ENCODE peak calls at places on chromosomes 5 and 9, in four cellular contexts. M is GM23338, X is GM06990, B is Panc1. E is an unnamed sample. For H3K27me3, the result is how much of the 10 kb centered on the place peaks cover.

GRCh38 chr5:146620031-146620662 is 104.2 kb upstream of the GPR151 start:
- DNase-seq in X (no peak), M (no peak), B (no peak), E (no peak)

GRCh38 chr9:98149422-98149821 is 30.4 kb upstream of the TRIM14 start:
- DNase-seq in X (no peak), M (no peak), B (no peak), E (no peak)

GRCh38 chr9:138096192-138096845 is 218.7 kb downstream of the CACNA1B start:
- DNase-seq in X (no peak), M (no peak), B (no peak), E (no peak)

GRCh38 chr5:17156463-17156862 is 61.0 kb upstream of the BASP1 start:
- DNase-seq in X (no peak), B (no peak), M (no peak), E (no peak)

GRCh38 chr9:107794259-107794658 is 304.7 kb upstream of the KLF4 start:
- DNase-seq in X (no peak), M (no peak), B (no peak), E (no peak)

GRCh38 chr9:91341258-91341746 is 20.4 kb downstream of the AUH start:
- DNase-seq in M (no peak), B (no peak), X (no peak), E (no peak)

GRCh38 chr5:80191991-80192398 is 63.9 kb downstream of the SERINC5 start:
- DNase-seq in X (no peak), M (peak), B (no peak), E (no peak)

GRCh38 chr5:168290902-168291280 is 554 bp upstream of the WWC1 start:
- DNase-seq in X (no peak), M (peak), B (no peak), E (no peak)

GRCh38 chr5:59206132-59206581 is 623.3 kb downstream of the RAB3C start:
- DNase-seq in B (no peak), M (no peak), X (no peak), E (no peak)

GRCh38 chr9:115327441-115328122 is 209.6 kb upstream of the TNC start:
- DNase-seq in M (no peak), B (no peak), X (no peak), E (no peak)

GRCh38 chr5:67652212-67652611 is 455.6 kb upstream of the CD180 start:
- DNase-seq in B (no peak), X (peak), M (no peak), E (no peak)

GRCh38 chr5:27171696-27172362 is 133.4 kb upstream of the CDH9 start:
- DNase-seq in B (no peak), X (no peak), M (peak), E (no peak)

GRCh38 chr5:56625577-56625976 is 189.8 kb upstream of the MAP3K1 start:
- DNase-seq in M (no peak), X (no peak), B (no peak), E (peak)

GRCh38 chr5:93246093-93246855 is 334.7 kb downstream of the NR2F1-AS1 start:
- DNase-seq in X (no peak), B (no peak), M (peak), E (no peak)

GRCh38 chr9:33722359-33722675 is 73.0 kb upstream of the PRSS3 start:
- DNase-seq in B (no peak), M (no peak), X (no peak), E (no peak)

GRCh38 chr9:36820392-36820861 is 213.6 kb downstream of the PAX5 start:
- DNase-seq in X (no peak), B (no peak), M (no peak), E (no peak)

GRCh38 chr9:75210215-75210614 is 121.9 kb downstream of the OSTF1 start:
- DNase-seq in B (no peak), M (no peak), X (no peak), E (no peak)

GRCh38 chr5:153629027-153629426 is 138.6 kb downstream of the GRIA1 start:
- DNase-seq in M (peak), B (peak), X (no peak), E (peak)

GRCh38 chr5:133406208-133406607 is 206.1 kb downstream of the FSTL4 start:
- DNase-seq in B (no peak), X (no peak), M (no peak), E (no peak)

GRCh38 chr5:152072076-152072475 is 147.4 kb upstream of the GLRA1 start:
- DNase-seq in B (no peak), X (no peak), M (no peak), E (no peak)

GRCh38 chr5:128537306-128537998 is 593 bp downstream of the FBN2 start:
- DNase-seq in X (peak), M (peak), B (no peak), E (no peak)

GRCh38 chr5:150627731-150628545 is 12.5 kb upstream of the SYNPO start:
- DNase-seq in B (no peak), X (no peak), M (no peak), E (no peak)

GRCh38 chr5:98779264-98779877 is 5.9 kb downstream of the RGMB start:
- DNase-seq in X (no peak), B (no peak), M (no peak), E (no peak)

GRCh38 chr9:136494012-136494411 is 11.2 kb upstream of the SEC16A start:
- DNase-seq in B (no peak), M (no peak), X (no peak), E (no peak)

GRCh38 chr5:157870837-157871834 is 12.2 kb upstream of the CLINT1 start:
- DNase-seq in B (no peak), X (peak), M (no peak), E (peak)

GRCh38 chr5:158380661-158381060 is 521.7 kb upstream of the CLINT1 start:
- DNase-seq in M (no peak), B (no peak), X (no peak), E (no peak)

GRCh38 chr5:145681686-145682085 is 153.5 kb downstream of the PRELID2 start:
- DNase-seq in B (peak), M (peak), X (peak), E (peak)

GRCh38 chr9:121743441-121744001 is 92.1 kb downstream of the DAB2IP start:
- DNase-seq in B (no peak), X (no peak), M (peak), E (peak)

GRCh38 chr5:134463991-134464760 is 52.5 kb upstream of the CDKN2AIPNL start:
- DNase-seq in B (no peak), X (no peak), M (no peak), E (no peak)

GRCh38 chr5:134466241-134467069 is 54.8 kb upstream of the CDKN2AIPNL start:
- DNase-seq in M (peak), X (peak), B (peak), E (peak)

GRCh38 chr5:134465856-134466240 is 54.2 kb upstream of the CDKN2AIPNL start:
- DNase-seq in B (peak), X (peak), M (peak), E (peak)

GRCh38 chr5:134463176-134463720 is 51.6 kb upstream of the CDKN2AIPNL start:
- DNase-seq in X (no peak), M (no peak), B (no peak), E (no peak)

GRCh38 chr5:134464988-134465855 is 53.5 kb upstream of the CDKN2AIPNL start:
- DNase-seq in X (peak), B (no peak), M (no peak), E (no peak)
- H3K4me3 ChIP-seq in X (peak), B (peak), M (peak), E (no peak)

DNA sequence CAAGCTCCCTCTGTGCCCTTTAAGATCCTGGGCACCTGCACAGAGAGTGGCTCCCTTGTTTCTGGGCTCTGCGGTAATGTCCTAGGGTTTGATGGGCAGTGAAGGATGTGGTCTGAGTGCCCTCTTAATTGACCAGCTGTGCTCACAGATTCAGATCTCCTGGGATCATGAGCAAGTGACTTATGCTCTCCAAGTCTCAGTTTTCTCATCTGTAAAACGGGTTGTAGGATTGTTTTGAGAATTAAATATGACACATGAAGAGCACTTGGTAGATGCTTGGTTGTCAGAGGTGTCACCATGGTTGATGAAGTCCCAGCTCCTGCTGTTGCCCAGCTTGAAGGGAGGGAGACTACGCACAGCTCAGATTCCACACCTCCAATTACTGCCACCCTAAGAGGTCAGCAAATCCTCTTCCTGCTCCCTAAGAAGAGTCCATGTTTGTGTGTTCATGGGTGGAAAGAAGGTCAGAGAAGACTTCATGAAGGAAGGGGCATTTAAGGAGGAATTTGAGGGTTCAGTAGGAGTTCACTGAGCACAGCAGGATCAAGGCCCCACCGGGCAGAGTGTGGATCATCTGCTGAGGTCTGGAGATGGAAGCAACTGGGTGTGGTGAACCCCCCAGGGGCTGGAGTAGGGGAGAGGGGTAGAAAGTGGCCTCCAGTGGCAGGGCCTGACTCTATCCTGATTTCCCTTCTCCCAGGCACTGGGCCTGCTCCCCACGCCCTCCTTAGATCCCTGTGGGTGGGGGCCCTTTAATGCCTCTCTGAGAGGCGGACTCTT is 1.4 kb upstream of the PSD2 start:
- DNase-seq in M (no peak), X (no peak), B (no peak), E (no peak)
- H3K27me3 ChIP-seq in M (half or more), X (under half), B (under half), E (half or more)

DNA sequence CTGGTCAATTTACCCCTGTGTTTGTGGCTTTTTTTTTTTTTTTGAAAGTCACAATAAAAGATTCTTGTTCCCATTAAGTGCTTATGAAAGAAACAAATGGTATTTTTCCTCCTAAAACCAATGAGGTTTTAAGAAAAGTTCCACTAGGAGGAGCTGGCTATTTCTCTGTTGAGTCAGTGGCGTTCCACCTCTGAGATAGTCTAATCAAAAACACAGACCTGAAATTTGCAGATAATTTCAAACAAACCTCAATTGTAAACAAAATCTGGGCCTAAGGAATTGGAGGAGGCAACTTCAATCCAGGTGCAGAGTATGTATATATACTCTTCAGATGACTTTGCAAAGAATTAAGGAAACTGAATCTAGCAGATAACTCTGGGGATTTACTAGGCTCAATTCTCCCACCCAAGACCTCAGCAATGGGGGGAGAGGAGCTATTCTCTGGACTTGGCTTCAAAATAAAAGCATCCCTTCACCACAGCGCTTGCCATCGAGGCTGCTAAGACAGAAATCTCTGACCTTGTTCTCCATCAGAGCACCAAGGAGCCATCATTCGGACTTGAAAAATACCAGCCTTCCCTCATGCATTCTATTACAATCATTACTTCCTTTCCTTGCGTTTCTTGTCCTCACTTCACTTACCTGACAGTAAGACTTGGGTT is 52.4 kb downstream of the FANCC start:
- DNase-seq in X (no peak), B (no peak), M (peak), E (no peak)
- TF ChIP-seq CTCF in X (no peak), B (peak), M (peak), E (peak)

DNA sequence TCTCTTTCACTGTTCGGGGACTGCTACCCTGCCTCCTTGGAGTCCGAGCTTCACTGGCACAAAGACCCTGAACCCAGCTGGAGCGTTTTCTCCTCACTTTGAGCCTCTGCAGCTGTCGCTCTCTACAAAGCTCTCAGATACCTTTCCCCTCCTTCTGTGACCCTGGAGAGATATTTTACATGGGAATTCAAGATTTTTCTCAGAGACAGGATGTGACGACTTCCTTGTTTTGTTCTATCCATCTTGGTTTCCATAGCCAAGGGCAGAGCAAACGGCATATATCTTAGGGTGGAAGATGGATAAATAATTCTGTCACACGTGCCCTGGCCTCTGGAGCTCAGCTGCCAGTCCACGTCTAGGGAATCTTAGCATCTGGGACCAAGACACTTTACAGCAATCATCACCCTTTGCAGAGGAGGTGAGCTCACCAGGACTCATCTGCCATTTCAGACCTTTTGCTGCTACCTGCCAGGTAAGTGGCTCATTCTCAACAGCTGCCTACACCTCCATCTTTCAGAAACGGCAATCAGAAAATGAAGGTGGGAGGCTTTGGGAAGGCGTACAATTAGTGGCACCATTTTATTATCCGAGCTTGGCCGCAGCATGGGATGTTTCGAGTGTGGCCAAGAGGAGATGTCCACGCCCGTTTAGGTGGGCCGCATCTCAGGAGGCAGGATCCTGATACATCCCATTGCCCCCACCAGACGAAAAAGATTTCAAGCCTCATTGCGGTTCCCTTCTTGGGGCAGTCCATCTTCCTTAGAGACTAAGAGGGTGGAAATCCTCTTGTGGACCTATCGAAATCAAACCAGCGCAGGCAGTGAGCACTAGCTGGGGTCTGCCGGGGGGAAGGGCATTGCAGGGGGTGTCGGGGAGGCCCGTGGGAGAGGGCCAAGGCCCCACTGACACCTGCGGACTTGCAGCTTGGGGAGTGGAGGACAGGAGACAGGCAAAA is at the start of gene BTNL9:
- DNase-seq in X (no peak), M (no peak), B (no peak), E (no peak)
- H3K4me3 ChIP-seq in X (no peak), M (no peak), B (no peak), E (no peak)

GRCh38 chr5:139649082-139649991 is 1.2 kb downstream of the CXXC5 start:
- DNase-seq in X (peak), B (no peak), M (peak), E (no peak)

GRCh38 chr5:139647406-139648204 is 544 bp upstream of the CXXC5 start:
- DNase-seq in X (no peak), B (no peak), M (peak), E (no peak)

GRCh38 chr5:139650031-139650688 is 2.0 kb downstream of the CXXC5 start:
- DNase-seq in B (no peak), M (peak), X (peak), E (no peak)

GRCh38 chr5:139646912-139647391 is 1.2 kb upstream of the CXXC5 start:
- DNase-seq in B (no peak), M (peak), X (no peak), E (no peak)

DNA sequence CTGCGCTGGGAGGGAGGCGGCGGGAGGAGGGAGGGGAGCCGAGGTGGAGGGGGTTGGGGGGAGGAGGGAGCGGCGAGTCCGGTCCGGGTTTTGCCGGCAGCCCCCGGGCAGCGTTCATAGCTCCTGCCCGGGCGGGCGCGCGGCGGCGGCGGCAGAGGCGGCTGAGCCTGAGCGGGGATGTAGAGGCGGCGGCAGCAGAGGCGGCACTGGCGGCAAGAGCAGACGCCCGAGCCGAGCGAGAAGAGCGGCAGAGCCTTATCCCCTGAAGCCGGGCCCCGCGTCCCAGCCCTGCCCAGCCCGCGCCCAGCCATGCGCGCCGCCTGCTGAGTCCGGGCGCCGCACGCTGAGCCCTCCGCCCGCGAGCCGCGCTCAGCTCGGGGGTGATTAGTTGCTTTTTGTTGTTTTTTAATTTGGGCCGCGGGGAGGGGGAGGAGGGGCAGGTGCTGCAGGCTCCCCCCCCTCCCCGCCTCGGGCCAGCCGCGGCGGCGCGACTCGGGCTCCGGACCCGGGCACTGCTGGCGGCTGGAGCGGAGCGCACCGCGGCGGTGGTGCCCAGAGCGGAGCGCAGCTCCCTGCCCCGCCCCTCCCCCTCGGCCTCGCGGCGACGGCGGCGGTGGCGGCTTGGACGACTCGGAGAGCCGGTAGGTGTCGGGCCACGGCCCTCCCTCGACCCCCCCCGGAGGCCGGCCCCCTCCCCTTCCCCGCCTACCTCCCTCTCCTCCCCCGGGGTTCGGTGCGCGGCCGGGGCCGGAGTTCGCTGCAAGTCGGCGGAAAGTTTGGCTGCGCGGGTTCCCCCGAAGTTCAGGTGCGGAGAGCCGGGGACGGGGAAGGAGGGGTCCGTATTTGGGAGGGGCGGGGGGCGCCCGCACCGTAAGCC is at the start of gene CXXC5:
- DNase-seq in X (peak), M (peak), B (no peak), E (no peak)
- H3K27me3 ChIP-seq in X (under half), M (under half), B (under half), E (under half)

DNA sequence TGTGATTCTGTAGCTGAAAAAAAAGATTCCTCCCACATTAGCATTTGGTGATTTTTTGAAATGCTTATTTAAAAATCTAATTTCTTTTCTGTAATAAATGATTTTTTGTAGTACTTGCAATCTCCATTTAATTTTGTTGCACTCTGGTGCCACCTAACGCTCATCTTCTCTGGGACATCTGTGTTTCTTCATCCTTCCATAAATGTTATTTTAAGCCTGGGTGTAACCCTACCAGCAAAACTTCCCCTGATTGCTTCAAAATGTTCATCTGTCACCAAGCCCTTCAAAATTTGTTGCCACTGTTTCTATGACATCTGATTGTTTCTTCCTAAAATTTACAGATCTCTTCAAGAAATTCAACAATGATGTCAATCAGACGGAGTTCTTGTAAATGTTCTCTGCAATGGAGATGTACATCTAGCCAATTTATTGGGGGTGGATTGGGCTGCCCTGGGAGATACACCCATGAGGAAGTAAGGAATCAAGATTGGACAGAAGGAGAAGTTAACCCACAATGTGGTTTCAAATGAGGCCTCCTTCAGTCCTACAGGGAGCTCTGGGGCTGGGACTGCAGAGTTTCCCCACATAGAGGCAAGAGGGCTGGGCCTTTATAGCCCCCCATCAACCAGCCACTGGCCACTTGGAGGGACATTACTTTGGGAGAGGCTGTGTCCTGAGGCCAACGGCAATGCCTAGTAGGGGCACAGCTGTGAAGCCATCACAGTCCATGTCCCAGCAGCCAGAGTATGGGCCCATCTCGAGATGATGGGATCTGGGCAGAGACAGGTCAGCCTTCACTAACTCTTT is 23.3 kb downstream of the MCTP1 start:
- DNase-seq in M (peak), X (no peak), B (peak), E (no peak)
- TF ChIP-seq CTCF in M (peak), X (peak), B (peak), E (peak)

GRCh38 chr9:133115604-133116345 is 5.3 kb downstream of the RALGDS start:
- DNase-seq in B (no peak), M (no peak), X (peak), E (no peak)
- H3K4me3 ChIP-seq in B (no peak), M (no peak), X (peak), E (no peak)

GRCh38 chr9:126607086-126607485 is 6.6 kb upstream of the LMX1B start:
- DNase-seq in B (no peak), M (no peak), X (no peak), E (no peak)
- H3K27me3 ChIP-seq in B (under half), M (half or more), X (under half), E (half or more)

E was measured in kidney epithelial cell.